ENCODE peak calls at places on chromosomes 5 and 9, in four cellular contexts. One of them, this sample, is unnamed.

GRCh38 chr5:162323471-162323870 is 255.9 kb downstream of the GABRG2 start:
- DNase-seq in mucosa of gallbladder: no peak
- DNase-seq in foreskin fibroblast: no peak
- DNase-seq in NCI-H774: no peak
- DNase-seq in this sample: no peak

GRCh38 chr5:178320281-178320855 is 87.8 kb upstream of the PHYKPL start:
- DNase-seq in mucosa of gallbladder: no peak
- DNase-seq in foreskin fibroblast: no peak
- DNase-seq in NCI-H774: no peak
- DNase-seq in this sample: no peak

GRCh38 chr5:43658499-43658898 is 55.5 kb downstream of the NNT start:
- DNase-seq in mucosa of gallbladder: no peak
- DNase-seq in foreskin fibroblast: peak
- DNase-seq in NCI-H774: no peak
- DNase-seq in this sample: no peak

GRCh38 chr9:31799953-31800609 is 584.4 kb upstream of the ACO1 start:
- DNase-seq in mucosa of gallbladder: no peak
- DNase-seq in foreskin fibroblast: peak
- DNase-seq in NCI-H774: peak
- DNase-seq in this sample: peak

GRCh38 chr5:177478711-177479646 is 5.5 kb upstream of the DBN1 start:
- DNase-seq in mucosa of gallbladder: peak
- DNase-seq in foreskin fibroblast: peak
- DNase-seq in NCI-H774: no peak
- DNase-seq in this sample: peak

GRCh38 chr9:103364753-103365152 is 369.6 kb downstream of the CYLC2 start:
- DNase-seq in mucosa of gallbladder: no peak
- DNase-seq in foreskin fibroblast: no peak
- DNase-seq in NCI-H774: no peak
- DNase-seq in this sample: no peak

GRCh38 chr5:172618574-172619365 is 22.3 kb upstream of the NEURL1B start:
- DNase-seq in mucosa of gallbladder: no peak
- DNase-seq in foreskin fibroblast: no peak
- DNase-seq in NCI-H774: no peak
- DNase-seq in this sample: no peak

GRCh38 chr5:135715267-135716050 is 119.0 kb upstream of the SLC25A48 start:
- DNase-seq in mucosa of gallbladder: no peak
- DNase-seq in foreskin fibroblast: no peak
- DNase-seq in NCI-H774: no peak
- DNase-seq in this sample: no peak

GRCh38 chr5:87732875-87733768 is 320.4 kb upstream of the CCNH start:
- DNase-seq in mucosa of gallbladder: no peak
- DNase-seq in foreskin fibroblast: no peak
- DNase-seq in NCI-H774: no peak
- DNase-seq in this sample: no peak

GRCh38 chr5:40775846-40776657 is 20.3 kb upstream of the TTC33 start:
- DNase-seq in mucosa of gallbladder: no peak
- DNase-seq in foreskin fibroblast: no peak
- DNase-seq in NCI-H774: no peak
- DNase-seq in this sample: no peak